ENCODE peak calls at places on chromosome 14, in five cellular contexts. One of them, this sample, is unnamed.

GRCh38 chr14:72463291-72463866 is 430.5 kb downstream of the DPF3 start:
- DNase-seq in SJSA1: no peak
- DNase-seq in K562: no peak
- DNase-seq in CD4-positive, alpha-beta T cell: no peak
- DNase-seq in right cardiac atrium: no peak
- DNase-seq in this sample: no peak

GRCh38 chr14:76546426-76547221 is 170.7 kb downstream of the ESRRB start:
- DNase-seq in SJSA1: no peak
- DNase-seq in K562: peak; percentile 50
- DNase-seq in CD4-positive, alpha-beta T cell: no peak
- DNase-seq in right cardiac atrium: no peak
- DNase-seq in this sample: peak; percentile 81

GRCh38 chr14:49970474-49971147 is 77.7 kb downstream of the ARF6 start:
- DNase-seq in SJSA1: no peak
- DNase-seq in K562: peak; percentile 92
- DNase-seq in CD4-positive, alpha-beta T cell: no peak
- DNase-seq in right cardiac atrium: no peak
- DNase-seq in this sample: no peak

GRCh38 chr14:69038449-69039286 is 59.6 kb upstream of the ACTN1 start:
- DNase-seq in SJSA1: peak; percentile 82
- DNase-seq in K562: peak; percentile 23
- DNase-seq in CD4-positive, alpha-beta T cell: no peak
- DNase-seq in right cardiac atrium: peak; percentile 22
- DNase-seq in this sample: no peak

GRCh38 chr14:39430762-39431415 is 1.3 kb downstream of the FBXO33 start:
- DNase-seq in SJSA1: no peak
- DNase-seq in K562: peak; percentile 30
- DNase-seq in CD4-positive, alpha-beta T cell: no peak
- DNase-seq in right cardiac atrium: no peak
- DNase-seq in this sample: no peak

GRCh38 chr14:58533417-58533816 is 104.3 kb upstream of the DACT1 start:
- DNase-seq in SJSA1: no peak
- DNase-seq in K562: no peak
- DNase-seq in CD4-positive, alpha-beta T cell: no peak
- DNase-seq in right cardiac atrium: peak; percentile 57
- DNase-seq in this sample: no peak

GRCh38 chr14:35419429-35419841 is 14.9 kb upstream of the NFKBIA start:
- DNase-seq in SJSA1: no peak
- DNase-seq in K562: no peak
- DNase-seq in CD4-positive, alpha-beta T cell: no peak
- DNase-seq in right cardiac atrium: no peak
- DNase-seq in this sample: no peak

GRCh38 chr14:101894365-101895113 is 69.8 kb upstream of the DYNC1H1 start:
- DNase-seq in SJSA1: no peak
- DNase-seq in K562: no peak
- DNase-seq in CD4-positive, alpha-beta T cell: no peak
- DNase-seq in right cardiac atrium: no peak
- DNase-seq in this sample: no peak

GRCh38 chr14:75188520-75189267 is 12.3 kb upstream of the TMED10 start:
- DNase-seq in SJSA1: no peak
- DNase-seq in K562: no peak
- DNase-seq in CD4-positive, alpha-beta T cell: no peak
- DNase-seq in right cardiac atrium: no peak
- DNase-seq in this sample: no peak

GRCh38 chr14:50347521-50347920 is 35.4 kb downstream of the DMAC2L start:
- DNase-seq in SJSA1: no peak
- DNase-seq in K562: peak; percentile 70
- DNase-seq in CD4-positive, alpha-beta T cell: no peak
- DNase-seq in right cardiac atrium: no peak
- DNase-seq in this sample: no peak

GRCh38 chr14:74220991-74221390 is 18.3 kb upstream of the VSX2 start:
- DNase-seq in SJSA1: no peak
- DNase-seq in K562: no peak
- DNase-seq in CD4-positive, alpha-beta T cell: no peak
- DNase-seq in right cardiac atrium: no peak
- DNase-seq in this sample: no peak

GRCh38 chr14:53952533-53952932 is 4.1 kb downstream of the BMP4 start:
- DNase-seq in SJSA1: no peak
- DNase-seq in K562: no peak
- DNase-seq in CD4-positive, alpha-beta T cell: no peak
- DNase-seq in right cardiac atrium: peak; percentile 48
- DNase-seq in this sample: no peak

GRCh38 chr14:56386024-56386423 is 193.6 kb upstream of the TMEM260 start:
- DNase-seq in SJSA1: no peak
- DNase-seq in K562: no peak
- DNase-seq in CD4-positive, alpha-beta T cell: no peak
- DNase-seq in right cardiac atrium: no peak
- DNase-seq in this sample: no peak

GRCh38 chr14:21093769-21094681 is 4.4 kb downstream of the ZNF219 start:
- DNase-seq in SJSA1: no peak
- DNase-seq in K562: no peak
- DNase-seq in CD4-positive, alpha-beta T cell: no peak
- DNase-seq in right cardiac atrium: no peak
- DNase-seq in this sample: no peak

GRCh38 chr14:45181329-45181728 is 45.6 kb downstream of the FANCM start:
- DNase-seq in SJSA1: no peak
- DNase-seq in K562: no peak
- DNase-seq in CD4-positive, alpha-beta T cell: no peak
- DNase-seq in right cardiac atrium: no peak
- DNase-seq in this sample: no peak

GRCh38 chr14:94498215-94498614 is 11.1 kb downstream of the SERPINA12 start:
- DNase-seq in SJSA1: no peak
- DNase-seq in K562: no peak
- DNase-seq in CD4-positive, alpha-beta T cell: no peak
- DNase-seq in right cardiac atrium: no peak
- DNase-seq in this sample: no peak

GRCh38 chr14:94505206-94505605 is 4.1 kb downstream of the SERPINA12 start:
- DNase-seq in SJSA1: no peak
- DNase-seq in K562: no peak
- DNase-seq in CD4-positive, alpha-beta T cell: no peak
- DNase-seq in right cardiac atrium: no peak
- DNase-seq in this sample: no peak

GRCh38 chr14:94500264-94500663 is 9.0 kb downstream of the SERPINA12 start:
- DNase-seq in SJSA1: no peak
- DNase-seq in K562: no peak
- DNase-seq in CD4-positive, alpha-beta T cell: no peak
- DNase-seq in right cardiac atrium: no peak
- DNase-seq in this sample: no peak

GRCh38 chr14:94499673-94500072 is 9.6 kb downstream of the SERPINA12 start:
- DNase-seq in SJSA1: no peak
- DNase-seq in K562: no peak
- DNase-seq in CD4-positive, alpha-beta T cell: no peak
- DNase-seq in right cardiac atrium: no peak
- DNase-seq in this sample: no peak

GRCh38 chr14:94501588-94502516 is 7.4 kb downstream of the SERPINA12 start:
- DNase-seq in SJSA1: no peak
- DNase-seq in K562: no peak
- DNase-seq in CD4-positive, alpha-beta T cell: no peak
- DNase-seq in right cardiac atrium: no peak
- DNase-seq in this sample: no peak
- H3K27ac ChIP-seq in SJSA1: no peak overlapping the region
- H3K27ac ChIP-seq in K562: no peak overlapping the region
- H3K27ac ChIP-seq in CD4-positive, alpha-beta T cell: no peak overlapping the region
- H3K27ac ChIP-seq in right cardiac atrium: no peak overlapping the region
- H3K27ac ChIP-seq in this sample: no peak overlapping the region

GRCh38 chr14:55121628-55122440 is 7.2 kb upstream of the LGALS3 start:
- DNase-seq in SJSA1: no peak
- DNase-seq in K562: no peak
- DNase-seq in CD4-positive, alpha-beta T cell: no peak
- DNase-seq in right cardiac atrium: no peak
- DNase-seq in this sample: no peak

GRCh38 chr14:55123101-55123500 is 6.0 kb upstream of the LGALS3 start:
- DNase-seq in SJSA1: peak; percentile 88
- DNase-seq in K562: no peak
- DNase-seq in CD4-positive, alpha-beta T cell: no peak
- DNase-seq in right cardiac atrium: peak; percentile 60
- DNase-seq in this sample: no peak

GRCh38 chr14:55120466-55121144 is 8.4 kb upstream of the LGALS3 start:
- DNase-seq in SJSA1: no peak
- DNase-seq in K562: no peak
- DNase-seq in CD4-positive, alpha-beta T cell: no peak
- DNase-seq in right cardiac atrium: no peak
- DNase-seq in this sample: no peak

GRCh38 chr14:55121146-55121545 is 7.9 kb upstream of the LGALS3 start:
- DNase-seq in SJSA1: no peak
- DNase-seq in K562: no peak
- DNase-seq in CD4-positive, alpha-beta T cell: no peak
- DNase-seq in right cardiac atrium: no peak
- DNase-seq in this sample: no peak

DNA sequence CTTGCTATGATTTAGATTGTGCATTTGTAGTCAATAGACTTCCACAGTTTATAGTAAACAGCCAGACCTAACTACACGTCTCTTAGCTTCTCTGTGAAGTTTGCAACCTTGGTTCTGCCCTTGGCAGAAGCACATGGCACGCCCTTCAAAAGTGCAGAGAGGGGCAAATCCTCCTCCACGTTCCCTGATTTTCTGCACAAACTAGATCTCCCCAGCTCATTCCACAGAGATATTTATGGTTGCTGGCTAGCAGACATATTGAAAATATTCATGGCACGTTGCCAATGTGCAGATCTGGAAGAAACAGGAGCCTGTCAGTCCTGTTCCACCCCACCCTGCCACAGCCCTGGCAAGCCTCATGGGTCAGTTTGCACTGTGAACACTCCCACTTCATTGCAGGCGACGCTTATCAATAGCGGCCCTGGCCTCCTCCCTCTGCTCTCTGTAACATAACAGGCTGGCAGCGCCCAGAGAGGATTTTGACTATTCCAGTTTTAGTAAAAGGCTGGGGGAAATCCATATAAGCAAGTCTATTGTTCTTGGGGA is 6.5 kb upstream of the LGALS3 start:
- DNase-seq in SJSA1: no peak
- DNase-seq in K562: no peak
- DNase-seq in CD4-positive, alpha-beta T cell: no peak
- DNase-seq in right cardiac atrium: peak; percentile 87
- DNase-seq in this sample: no peak
- H3K27ac ChIP-seq in SJSA1: peak overlapping the region; percentile 56
- H3K27ac ChIP-seq in K562: no peak overlapping the region
- H3K27ac ChIP-seq in CD4-positive, alpha-beta T cell: no peak overlapping the region
- H3K27ac ChIP-seq in right cardiac atrium: peak overlapping the region; percentile 19
- H3K27ac ChIP-seq in this sample: no peak overlapping the region

GRCh38 chr14:63231733-63232132 is 27.5 kb downstream of the RHOJ start:
- DNase-seq in SJSA1: no peak
- DNase-seq in K562: no peak
- DNase-seq in CD4-positive, alpha-beta T cell: no peak
- DNase-seq in right cardiac atrium: no peak
- DNase-seq in this sample: no peak
- H3K27ac ChIP-seq in SJSA1: no peak overlapping the region
- H3K27ac ChIP-seq in K562: no peak overlapping the region
- H3K27ac ChIP-seq in CD4-positive, alpha-beta T cell: no peak overlapping the region
- H3K27ac ChIP-seq in right cardiac atrium: no peak overlapping the region
- H3K27ac ChIP-seq in this sample: no peak overlapping the region

DNA sequence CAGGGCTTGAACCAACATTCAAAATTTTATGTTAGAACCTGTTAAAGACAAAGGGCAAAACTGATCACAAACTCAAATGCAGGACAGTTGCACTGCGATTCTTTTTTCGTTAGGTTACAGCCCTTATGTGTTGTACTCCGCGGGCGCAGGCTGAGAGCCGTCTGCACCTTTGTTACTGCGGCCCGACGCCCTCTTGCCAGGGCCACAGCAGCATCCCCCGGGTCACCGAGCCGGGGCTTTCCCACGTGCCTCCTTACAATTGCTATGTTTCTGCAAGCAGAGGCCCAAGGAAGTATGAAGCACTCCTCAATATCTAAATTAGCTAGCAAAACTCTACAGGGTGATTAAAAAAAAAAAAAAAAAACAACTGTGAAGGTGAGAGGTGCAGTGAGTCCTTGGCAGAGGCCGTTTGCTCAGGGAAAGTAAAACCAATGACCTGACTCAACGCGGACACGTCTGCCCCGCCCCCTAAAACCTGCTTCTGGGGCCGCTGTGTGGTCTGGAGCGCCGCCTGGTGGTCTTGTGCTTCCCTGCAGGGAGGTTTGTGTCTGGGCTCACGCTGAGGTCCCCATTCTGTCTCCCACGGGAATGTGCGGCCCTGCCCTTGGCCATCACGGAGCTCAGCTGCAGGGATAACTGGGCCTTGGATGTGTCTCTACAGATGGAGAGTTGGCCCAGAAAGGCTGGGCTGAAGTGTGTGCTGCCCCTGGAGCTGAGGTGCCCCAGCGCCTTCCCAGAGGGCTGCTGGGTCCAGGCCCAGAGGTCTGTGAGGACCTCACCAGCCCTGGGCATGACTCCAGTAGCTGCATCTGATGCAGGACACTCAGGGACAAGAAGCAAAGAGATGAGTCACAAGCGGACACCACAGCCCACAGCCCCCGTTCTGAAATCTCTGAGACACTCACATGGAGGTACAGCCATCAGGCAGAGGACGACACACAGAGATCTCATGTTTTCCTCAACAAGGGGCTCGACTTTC is 418.5 kb downstream of the TMEM121 start:
- DNase-seq in SJSA1: no peak
- DNase-seq in K562: peak; percentile 70
- DNase-seq in CD4-positive, alpha-beta T cell: peak; percentile 65
- DNase-seq in right cardiac atrium: peak; percentile 80
- DNase-seq in this sample: no peak
- H3K27ac ChIP-seq in SJSA1: no peak overlapping the region
- H3K27ac ChIP-seq in K562: no peak overlapping the region
- H3K27ac ChIP-seq in CD4-positive, alpha-beta T cell: no peak overlapping the region
- H3K27ac ChIP-seq in right cardiac atrium: no peak overlapping the region
- H3K27ac ChIP-seq in this sample: no peak overlapping the region

GRCh38 chr14:23654231-23654630 is 18.1 kb downstream of the DHRS2 start:
- DNase-seq in SJSA1: no peak
- DNase-seq in K562: no peak
- DNase-seq in CD4-positive, alpha-beta T cell: no peak
- DNase-seq in right cardiac atrium: no peak
- DNase-seq in this sample: no peak
- H3K27ac ChIP-seq in SJSA1: no peak overlapping the region
- H3K27ac ChIP-seq in K562: no peak overlapping the region
- H3K27ac ChIP-seq in CD4-positive, alpha-beta T cell: no peak overlapping the region
- H3K27ac ChIP-seq in right cardiac atrium: no peak overlapping the region
- H3K27ac ChIP-seq in this sample: no peak overlapping the region